ENCODE peak calls at places on chromosomes 16 and 17, in four cellular contexts. I, E, R and X are unnamed samples.
A peak's percentile ranks its signal among the peaks of the same experiment; 100 is the strongest.

GRCh38 chr16:59330030-59330670 is 596.0 kb upstream of the GOT2 start:
- DNase-seq in I (no peak), R (no peak), E (no peak), X (no peak)

GRCh38 chr16:82358601-82359221 is 188.7 kb upstream of the MPHOSPH6 start:
- DNase-seq in E (no peak), R (no peak), I (no peak), X (no peak)

GRCh38 chr17:7475764-7476422 is 3.5 kb downstream of the ZBTB4 start:
- DNase-seq in I (peak; percentile 66), R (no peak), E (no peak), X (no peak)

GRCh38 chr16:30934827-30935557 is 11.6 kb downstream of the FBXL19 start:
- DNase-seq in R (peak; percentile 70), E (no peak), I (peak; percentile 70), X (no peak)

GRCh38 chr17:13786000-13786598 is 184.4 kb upstream of the HS3ST3A1 start:
- DNase-seq in E (no peak), R (no peak), I (no peak), X (no peak)

GRCh38 chr17:40323731-40324650 is 15.0 kb downstream of the RARA start:
- DNase-seq in I (no peak), E (no peak), R (no peak), X (no peak)

GRCh38 chr16:49557070-49557446 is 183.5 kb downstream of the C16orf78 start:
- DNase-seq in R (peak; percentile 7), I (no peak), E (peak; percentile 43), X (no peak)

GRCh38 chr16:4411684-4412083 is 4.7 kb downstream of the CORO7 start:
- DNase-seq in I (no peak), R (no peak), E (no peak), X (no peak)

GRCh38 chr17:74633261-74633783 is 9.8 kb upstream of the CD300E start:
- DNase-seq in R (no peak), E (no peak), I (no peak), X (no peak)

GRCh38 chr17:5585814-5586558 is 1.7 kb upstream of the NLRP1 start:
- DNase-seq in I (no peak), R (no peak), E (no peak), X (no peak)

GRCh38 chr17:68610554-68610953 is 9.4 kb upstream of the FAM20A start:
- DNase-seq in I (no peak), R (no peak), E (no peak), X (no peak)

GRCh38 chr16:1305823-1306222 is 3.6 kb upstream of the UBE2I start:
- DNase-seq in I (no peak), E (no peak), R (no peak), X (no peak)

DNA sequence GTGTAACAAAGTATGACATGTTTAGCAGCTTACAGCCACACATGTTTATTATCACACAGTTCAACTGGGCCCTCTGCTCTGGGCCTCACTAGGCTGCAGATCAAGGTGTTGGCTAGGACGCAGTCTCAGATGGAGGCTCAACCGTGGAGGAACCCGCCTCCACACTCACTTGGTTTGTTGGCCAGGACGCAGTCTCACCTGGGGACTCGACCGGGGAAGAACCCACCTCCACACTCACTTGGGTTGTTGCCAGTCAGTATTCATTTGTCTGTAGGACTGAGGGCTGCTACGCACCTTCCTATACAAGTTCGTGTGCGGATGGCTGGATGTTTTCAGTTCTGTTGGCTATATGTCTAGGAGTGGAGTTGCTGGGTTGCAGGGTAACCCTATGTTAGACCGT is 240.7 kb upstream of the CIBAR2 start:
- DNase-seq in R (no peak), I (no peak), E (no peak), X (no peak)
- H3K27ac ChIP-seq in R (no peak overlapping the region), I (no peak overlapping the region), E (no peak overlapping the region), X (no peak overlapping the region)

GRCh38 chr16:85315871-85316270 is 203.6 kb upstream of the CIBAR2 start:
- DNase-seq in E (no peak), R (no peak), I (no peak), X (no peak)
- H3K27me3 ChIP-seq in E (no peaks in the 10 kb centered on the region), R (peaks cover 18% of the 10 kb centered on the region), I (no peaks in the 10 kb centered on the region), X (no peaks in the 10 kb centered on the region)

GRCh38 chr16:11674001-11674817 is 6.0 kb downstream of the SNN start:
- DNase-seq in I (no peak), E (no peak), R (no peak), X (no peak)
- TF ChIP-seq FOSL1 in I (no peak), E (no peak), R (no peak), X (no peak)

GRCh38 chr17:28043296-28043695 is 819 bp downstream of the NLK start:
- DNase-seq in E (no peak), R (no peak), I (no peak), X (no peak)
- H3K27ac ChIP-seq in E (no peak overlapping the region), R (no peak overlapping the region), I (no peak overlapping the region), X (no peak overlapping the region)

DNA sequence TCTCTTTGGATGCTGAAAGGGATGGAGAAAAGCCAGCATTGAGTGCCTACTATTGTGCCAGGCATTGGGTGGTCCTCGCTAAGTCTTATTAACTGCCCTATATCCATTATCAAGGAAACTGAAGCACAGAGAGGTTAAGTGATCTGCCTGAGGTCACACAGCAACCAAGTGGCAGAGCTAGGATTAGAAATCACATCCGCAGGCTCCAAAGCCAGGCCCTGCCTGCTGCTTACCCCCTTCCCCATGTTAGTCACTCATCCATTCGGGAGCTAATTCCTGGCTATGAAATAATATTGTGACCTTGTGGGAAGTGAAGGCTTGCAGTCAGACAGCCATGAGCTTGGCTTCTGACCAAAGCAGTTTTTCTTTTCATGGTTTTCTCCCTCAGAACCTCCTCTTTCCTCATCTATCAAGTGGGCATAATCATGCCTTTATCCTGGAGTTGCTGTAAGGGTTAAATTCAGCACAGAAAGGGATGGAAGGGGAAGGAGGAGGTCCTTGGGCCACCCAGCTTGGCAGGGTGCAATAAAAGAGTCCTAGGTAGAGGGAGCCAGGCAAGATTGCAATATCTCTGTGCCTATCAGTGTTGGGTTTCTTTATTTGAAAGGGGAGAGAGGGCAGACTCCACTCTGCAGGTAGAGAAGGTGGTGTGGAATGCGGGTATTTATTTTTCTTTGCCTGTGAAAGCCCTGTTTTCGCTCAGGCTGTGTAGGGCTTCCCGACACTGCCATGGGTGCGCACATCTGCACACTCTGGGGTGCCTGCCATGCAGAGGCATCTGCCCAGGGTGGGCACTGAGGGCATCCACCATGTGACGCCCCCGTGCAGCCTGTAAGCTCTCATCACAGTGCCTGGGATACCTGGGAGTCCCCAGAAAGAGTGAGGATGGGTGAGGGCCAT is 11.3 kb downstream of the RAI1 start:
- DNase-seq in I (no peak), E (no peak), R (peak; percentile 52), X (no peak)
- H3K27me3 ChIP-seq in I (no peaks in the 10 kb centered on the region), E (peaks cover 37% of the 10 kb centered on the region), R (no peaks in the 10 kb centered on the region), X (no peaks in the 10 kb centered on the region)

GRCh38 chr17:43308999-43309398 is 75.2 kb upstream of the RNU2-1 start:
- DNase-seq in I (no peak), E (no peak), R (no peak), X (no peak)
- TF ChIP-seq FOSL1 in I (no peak), E (no peak), R (no peak), X (no peak)

DNA sequence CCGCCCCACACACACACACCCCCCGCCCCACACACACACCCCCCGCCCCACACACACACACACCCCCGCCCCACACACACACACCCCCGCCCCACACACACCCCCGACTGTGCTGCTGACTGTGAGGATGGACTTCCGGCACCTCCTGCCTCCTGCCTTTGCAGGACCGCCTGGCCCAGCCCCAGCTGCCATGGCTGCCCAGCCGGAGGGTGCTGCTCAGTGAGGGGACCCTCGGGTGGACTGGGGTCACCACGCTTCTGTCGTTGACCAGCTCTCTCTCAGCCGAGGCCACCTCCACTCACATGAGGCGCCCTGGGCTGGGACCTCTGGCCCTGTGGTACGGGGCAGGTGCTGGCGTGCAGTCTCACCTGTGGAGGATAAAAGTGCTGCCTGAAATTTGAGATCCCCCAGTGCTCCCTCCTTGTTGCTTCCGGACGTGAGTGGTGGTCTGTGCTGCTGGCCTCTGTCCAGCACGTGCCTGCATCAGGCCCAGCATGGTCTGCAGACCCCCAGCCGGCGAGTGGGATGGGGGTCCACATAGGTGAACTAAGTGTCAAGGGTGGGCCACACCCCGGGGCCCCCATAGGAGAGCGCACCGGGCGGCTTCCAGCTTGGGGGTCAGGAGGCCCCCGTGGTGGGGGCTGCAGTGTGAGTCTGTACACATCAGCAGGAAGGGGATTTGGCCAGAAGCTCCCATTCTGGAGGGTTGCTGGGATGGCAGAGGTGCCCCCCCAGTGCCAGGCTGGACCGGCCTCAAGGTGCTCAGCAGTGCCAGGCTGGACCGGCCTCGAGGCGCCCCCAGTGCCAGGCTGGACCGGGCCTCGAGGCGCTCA is 11.2 kb downstream of the METRNL start:
- DNase-seq in R (no peak), E (no peak), I (no peak), X (no peak)
- H3K27ac ChIP-seq in R (no peak overlapping the region), E (no peak overlapping the region), I (no peak overlapping the region), X (no peak overlapping the region)

GRCh38 chr17:48606892-48607241 is 2.1 kb upstream of the HOXB6 start:
- DNase-seq in I (no peak), R (no peak), E (no peak), X (no peak)

GRCh38 chr17:48604770-48605329 is at the start of gene HOXB6:
- DNase-seq in I (peak; percentile 72), R (no peak), E (no peak), X (no peak)

GRCh38 chr17:48605991-48606891 is 1.5 kb upstream of the HOXB6 start:
- DNase-seq in R (no peak), E (no peak), I (no peak), X (no peak)

GRCh38 chr17:48603959-48604769 is 622 bp downstream of the HOXB6 start:
- DNase-seq in R (no peak), I (peak; percentile 61), E (no peak), X (peak; percentile 69)

GRCh38 chr17:48605409-48605864 is 651 bp upstream of the HOXB6 start:
- DNase-seq in R (no peak), E (no peak), I (peak; percentile 62), X (no peak)
- H3K27me3 ChIP-seq in R (peaks cover 95% of the 10 kb centered on the region), E (peaks cover 98% of the 10 kb centered on the region), I (no peaks in the 10 kb centered on the region), X (no peaks in the 10 kb centered on the region)